ENCODE peak calls at places on chromosomes 2 and 18, in four cellular contexts. X, U, H and I are unnamed samples.

GRCh38 chr2:140801311-140801710 is 1329.5 kb downstream of the LRP1B start:
- DNase-seq in U (no peak), H (no peak), X (no peak), I (no peak)

GRCh38 chr2:122491011-122491410 is 735.6 kb downstream of the TSN start:
- DNase-seq in U (no peak), X (peak; percentile 9), H (no peak), I (no peak)

GRCh38 chr2:106163948-106164580 is 30.0 kb downstream of the UXS1 start:
- DNase-seq in X (peak; percentile 27), H (no peak), U (no peak), I (no peak)

GRCh38 chr18:32776525-32776924 is 3.7 kb upstream of the KLHL14 start:
- DNase-seq in H (no peak), U (no peak), X (no peak), I (no peak)

GRCh38 chr18:74217476-74218143 is 69.3 kb downstream of the TIMM21 start:
- DNase-seq in U (no peak), X (no peak), H (no peak), I (no peak)

GRCh38 chr2:79860233-79861058 is 347.6 kb downstream of the CTNNA2 start:
- DNase-seq in X (peak; percentile 34), U (peak; percentile 1), H (no peak), I (no peak)

GRCh38 chr2:191556463-191556862 is 121.5 kb upstream of the NABP1 start:
- DNase-seq in U (no peak), X (peak; percentile 50), H (no peak), I (no peak)

GRCh38 chr2:27201675-27202074 is 10.2 kb upstream of the ATRAID start:
- DNase-seq in X (no peak), U (no peak), H (no peak), I (no peak)

GRCh38 chr2:68971591-68972231 is 2.7 kb upstream of the GKN1 start:
- DNase-seq in U (peak; percentile 97), X (peak; percentile 97), H (no peak), I (peak; percentile 37)

GRCh38 chr18:23560186-23560585 is 26.1 kb downstream of the NPC1 start:
- DNase-seq in X (peak; percentile 15), U (no peak), H (no peak), I (no peak)

GRCh38 chr2:28350791-28351285 is 41.8 kb upstream of the FOSL2 start:
- DNase-seq in X (no peak), U (no peak), H (no peak), I (no peak)

GRCh38 chr2:44005831-44006230 is 10.0 kb upstream of the LRPPRC start:
- DNase-seq in H (no peak), X (peak; percentile 37), U (no peak), I (no peak)

GRCh38 chr18:51361130-51361860 is 163.8 kb upstream of the MEX3C start:
- DNase-seq in H (no peak), X (peak; percentile 43), U (no peak), I (no peak)

GRCh38 chr2:64548795-64549194 is 24.7 kb downstream of the AFTPH start:
- DNase-seq in H (no peak), X (no peak), U (no peak), I (no peak)

GRCh38 chr18:44536619-44537018 is 144.1 kb upstream of the SETBP1 start:
- DNase-seq in U (no peak), X (no peak), H (no peak), I (no peak)

GRCh38 chr2:101745711-101746694 is 48.5 kb downstream of the MAP4K4 start:
- DNase-seq in H (no peak), U (peak; percentile 59), X (peak; percentile 86), I (no peak)

GRCh38 chr2:118148133-118148532 is 59.9 kb downstream of the INSIG2 start:
- DNase-seq in U (no peak), H (no peak), X (no peak), I (no peak)

GRCh38 chr18:47248610-47249343 is 2.7 kb downstream of the SKOR2 start:
- DNase-seq in X (no peak), U (no peak), H (no peak), I (no peak)

GRCh38 chr2:127173073-127173472 is 47.0 kb downstream of the CYP27C1 start:
- DNase-seq in H (no peak), U (peak; percentile 91), X (peak; percentile 97), I (no peak)

GRCh38 chr18:23572570-23572969 is 13.7 kb downstream of the NPC1 start:
- DNase-seq in X (no peak), H (no peak), U (no peak), I (no peak)

GRCh38 chr2:164145093-164145987 is 409.5 kb upstream of the FIGN start:
- DNase-seq in U (peak; percentile 7), H (no peak), X (peak; percentile 41), I (no peak)

GRCh38 chr18:711330-711692 is 1.1 kb downstream of the ENOSF1 start:
- DNase-seq in U (no peak), X (no peak), H (no peak), I (no peak)

GRCh38 chr2:170660406-170660805 is 54.7 kb upstream of the SP5 start:
- DNase-seq in U (no peak), H (no peak), X (peak; percentile 22), I (no peak)

GRCh38 chr18:46158498-46158897 is 54.3 kb downstream of the HAUS1 start:
- DNase-seq in H (no peak), X (no peak), U (no peak), I (no peak)

GRCh38 chr2:235511187-235511661 is 17.4 kb downstream of the AGAP1 start:
- DNase-seq in H (peak; percentile 50), U (no peak), X (peak; percentile 82), I (no peak)

GRCh38 chr2:12318427-12319057 is 398.2 kb upstream of the TRIB2 start:
- DNase-seq in X (peak; percentile 65), H (no peak), U (peak; percentile 96), I (peak; percentile 5)

GRCh38 chr2:137336067-137336466 is 570.7 kb downstream of the THSD7B start:
- DNase-seq in H (no peak), U (no peak), X (no peak), I (no peak)

GRCh38 chr2:24813645-24814257 is 20.5 kb downstream of the CENPO start:
- DNase-seq in H (no peak), U (no peak), X (no peak), I (no peak)

GRCh38 chr2:110149330-110150220 is 34.0 kb upstream of the MALL start:
- DNase-seq in X (peak; percentile 84), H (peak; percentile 85), U (peak; percentile 40), I (peak; percentile 5)

GRCh38 chr2:66437601-66438497 is 2.9 kb downstream of the MEIS1 start:
- DNase-seq in X (peak; percentile 68), U (no peak), H (no peak), I (no peak)

GRCh38 chr2:190716176-190716807 is 67.4 kb downstream of the NAB1 start:
- DNase-seq in H (no peak), X (peak; percentile 27), U (no peak), I (no peak)

GRCh38 chr2:38734299-38735058 is 16.7 kb downstream of the SRSF7 start:
- DNase-seq in X (no peak), H (no peak), U (no peak), I (no peak)

GRCh38 chr18:5895300-5895885 is at the start of gene TMEM200C:
- DNase-seq in U (no peak), X (no peak), H (no peak), I (no peak)

GRCh38 chr2:20199381-20200270 is 25.3 kb downstream of the SDC1 start:
- DNase-seq in U (no peak), X (no peak), H (no peak), I (no peak)

DNA sequence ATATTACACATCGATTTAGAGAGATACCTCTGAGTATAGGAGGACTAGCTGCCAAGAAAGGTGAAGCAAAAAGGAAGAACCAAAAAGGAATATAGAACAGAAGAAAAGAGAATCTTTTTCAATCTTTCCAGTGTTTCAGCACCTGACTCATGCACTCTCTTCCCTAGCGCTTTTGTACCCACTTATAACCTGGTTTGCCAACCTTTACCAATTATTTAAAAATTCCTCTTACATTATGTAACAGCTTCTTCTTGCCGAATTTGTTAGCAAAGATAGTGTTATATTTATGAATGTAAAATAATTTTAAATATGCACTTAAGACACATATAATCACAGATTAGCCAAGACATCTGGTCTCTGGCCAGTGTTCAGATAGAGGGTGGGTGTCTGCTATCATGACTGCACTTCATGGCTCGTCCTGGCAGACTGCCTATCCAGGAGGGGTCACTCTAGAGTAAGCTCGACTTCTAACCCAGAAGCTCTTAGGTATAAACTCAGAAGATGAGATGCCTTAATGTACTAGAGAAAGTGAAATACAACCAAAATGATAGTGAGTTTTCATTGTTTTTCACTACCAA is 122.9 kb downstream of the ATAD2B start:
- DNase-seq in U (no peak), H (no peak), X (peak; percentile 34), I (no peak)
- TF ChIP-seq CTCF in U (peak; percentile 18), H (peak; percentile 58), X (peak; percentile 19), I (peak; percentile 13)

DNA sequence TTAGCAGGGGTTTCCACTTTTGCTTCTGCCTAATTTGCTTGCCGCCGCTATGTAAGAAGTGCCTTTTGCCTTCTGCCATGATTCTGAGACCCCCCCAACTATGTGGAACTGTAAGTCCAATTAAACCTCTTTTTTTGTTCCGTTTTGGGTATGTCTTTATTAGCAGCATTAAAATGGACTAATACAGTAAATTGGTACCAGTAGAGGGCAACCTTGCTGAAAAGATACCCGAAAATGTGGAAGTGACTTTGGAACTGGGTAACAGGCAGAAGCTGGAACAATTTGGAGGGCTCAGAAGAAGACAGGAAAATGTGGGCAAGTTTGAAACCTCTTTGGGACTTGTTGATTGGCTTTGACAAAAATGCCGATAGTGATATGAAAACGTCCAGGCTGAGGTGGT is 216.1 kb upstream of the FSIP2 start:
- DNase-seq in U (no peak), H (no peak), X (no peak), I (no peak)
- TF ChIP-seq CTCF in U (no peak), H (peak; percentile 33), X (no peak), I (no peak)

GRCh38 chr2:165687376-165687775 is 106.7 kb downstream of the GALNT3 start:
- DNase-seq in U (no peak), H (no peak), X (no peak), I (no peak)

GRCh38 chr2:165693838-165694237 is 100.2 kb downstream of the GALNT3 start:
- DNase-seq in X (no peak), H (no peak), U (no peak), I (no peak)

DNA sequence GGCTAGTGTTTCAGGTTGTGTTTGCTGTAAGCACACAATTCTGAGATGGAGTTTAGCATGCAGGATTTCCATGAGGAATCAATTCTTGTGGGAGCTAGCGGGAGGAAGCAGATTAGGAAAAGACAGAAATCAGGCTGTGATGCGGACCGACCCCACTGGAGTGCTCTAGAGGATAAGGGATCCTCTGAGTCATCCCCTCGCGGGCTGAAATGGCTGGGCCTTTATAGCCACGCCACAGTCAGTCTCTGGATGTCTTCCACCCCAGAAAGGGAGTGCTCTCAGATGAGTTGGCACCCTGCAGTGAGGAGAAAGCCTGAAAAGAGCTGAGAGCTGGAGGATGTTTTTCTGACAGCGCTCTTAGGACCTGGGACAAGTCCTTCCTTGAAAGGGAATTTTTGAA is 102.4 kb downstream of the GALNT3 start:
- DNase-seq in U (peak; percentile 11), X (peak; percentile 65), H (no peak), I (no peak)
- TF ChIP-seq CTCF in U (peak; percentile 7), X (no peak), H (no peak), I (peak; percentile 3)

DNA sequence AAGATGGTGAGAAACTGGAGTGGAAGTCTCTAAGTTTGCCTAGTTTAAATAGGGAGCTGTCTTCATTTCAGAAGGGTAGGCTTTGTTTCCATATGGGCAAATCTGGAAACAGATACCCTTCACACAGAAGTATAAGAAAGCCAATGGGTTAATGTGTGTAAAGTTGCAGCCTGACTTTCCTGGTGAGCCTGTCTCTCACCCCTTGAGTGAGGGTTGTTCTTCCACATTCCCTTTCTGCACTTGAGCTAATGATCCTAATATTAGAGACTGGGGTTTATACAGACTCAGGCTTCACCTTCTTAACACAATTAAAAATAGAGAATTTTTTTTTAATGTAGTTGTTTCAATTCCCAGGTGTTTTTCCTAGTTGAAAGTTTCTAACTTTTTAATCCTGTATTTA is 108.6 kb upstream of the EML6 start:
- DNase-seq in U (no peak), H (no peak), X (no peak), I (no peak)
- TF ChIP-seq CTCF in U (no peak), H (no peak), X (no peak), I (no peak)

GRCh38 chr2:236574424-236575145 is 5.0 kb downstream of the ACKR3 start:
- DNase-seq in X (no peak), U (no peak), H (no peak), I (no peak)
- TF ChIP-seq CTCF in X (no peak), U (no peak), H (no peak), I (no peak)